ENCODE peak calls at places on chromosomes 11 and 22, in four cellular contexts. L is AG09309, K is cardiac fibroblast, D is heart left ventricle. S is an unnamed sample.

GRCh38 chr11:62445314-62445740 is 26.5 kb downstream of the SCGB1A1 start:
- DNase-seq in L (no peak), D (peak; percentile 52), K (peak; percentile 95), S (no peak)

GRCh38 chr11:113006916-113007445 is 45.8 kb downstream of the NCAM1 start:
- DNase-seq in K (peak; percentile 1), L (no peak), D (no peak), S (no peak)

GRCh38 chr11:7548659-7549283 is 35.0 kb downstream of the PPFIBP2 start:
- DNase-seq in K (no peak), D (no peak), L (no peak), S (peak; percentile 73)

GRCh38 chr11:125330462-125331325 is 165.4 kb downstream of the FEZ1 start:
- DNase-seq in K (no peak), D (no peak), L (no peak), S (no peak)

GRCh38 chr11:128720522-128720985 is 26.7 kb downstream of the FLI1 start:
- DNase-seq in K (peak; percentile 72), L (no peak), D (no peak), S (peak; percentile 89)

GRCh38 chr11:110091995-110092576 is 1.1 kb upstream of the ZC3H12C start:
- DNase-seq in K (no peak), D (no peak), L (no peak), S (no peak)

GRCh38 chr11:122747358-122747757 is 90.9 kb upstream of the CRTAM start:
- DNase-seq in L (no peak), D (no peak), K (no peak), S (no peak)

GRCh38 chr11:134559617-134559992 is 147.6 kb upstream of the B3GAT1 start:
- DNase-seq in D (peak; percentile 4), L (no peak), K (no peak), S (no peak)

GRCh38 chr11:32267679-32268187 is 167.6 kb downstream of the WT1 start:
- DNase-seq in K (no peak), L (no peak), D (no peak), S (no peak)

GRCh38 chr22:47623056-47623739 is 860.7 kb downstream of the TBC1D22A start:
- DNase-seq in L (no peak), D (no peak), K (no peak), S (no peak)

GRCh38 chr11:104700609-104701008 is 197.7 kb downstream of the CASP12 start:
- DNase-seq in L (no peak), K (peak; percentile 73), D (no peak), S (no peak)

GRCh38 chr11:123505546-123506299 is 75.7 kb downstream of the GRAMD1B start:
- DNase-seq in L (no peak), K (no peak), D (no peak), S (peak; percentile 34)

GRCh38 chr11:126842038-126842437 is 158.5 kb downstream of the KIRREL3 start:
- DNase-seq in K (no peak), L (no peak), D (no peak), S (no peak)

GRCh38 chr11:15006139-15006759 is 34.1 kb upstream of the CALCA start:
- DNase-seq in L (peak; percentile 3), D (no peak), K (peak; percentile 52), S (peak; percentile 56)

GRCh38 chr11:71138737-71139425 is 113.5 kb downstream of the SHANK2 start:
- DNase-seq in K (no peak), L (no peak), D (no peak), S (no peak)

GRCh38 chr11:133821776-133822175 is 23.5 kb downstream of the SPATA19 start:
- DNase-seq in K (peak; percentile 32), L (no peak), D (peak; percentile 40), S (peak; percentile 63)

GRCh38 chr22:17911887-17912286 is 112.5 kb downstream of the MICAL3 start:
- DNase-seq in L (no peak), D (no peak), K (no peak), S (no peak)

GRCh38 chr22:39308614-39309363 is 10.6 kb downstream of the RPL3 start:
- DNase-seq in L (peak; percentile 88), K (peak; percentile 93), D (no peak), S (no peak)

GRCh38 chr11:67691149-67691548 is 16.7 kb upstream of the ALDH3B2 start:
- DNase-seq in L (no peak), K (peak; percentile 5), D (no peak), S (no peak)

GRCh38 chr11:116576523-116576922 is 196.3 kb downstream of the BUD13 start:
- DNase-seq in K (no peak), D (no peak), L (no peak), S (no peak)

GRCh38 chr22:20889025-20889704 is 28.0 kb upstream of the CRKL start:
- DNase-seq in K (no peak), D (no peak), L (no peak), S (no peak)

GRCh38 chr11:43508511-43508918 is 149.8 kb downstream of the TTC17 start:
- DNase-seq in D (no peak), K (peak; percentile 48), L (peak; percentile 46), S (no peak)

GRCh38 chr11:56700242-56700918 is 1.5 kb downstream of the OR9G1 start:
- DNase-seq in L (no peak), K (no peak), D (no peak), S (no peak)

GRCh38 chr22:42814215-42814614 is 42.9 kb downstream of the ARFGAP3 start:
- DNase-seq in D (no peak), L (no peak), K (peak; percentile 29), S (no peak)

GRCh38 chr11:132064987-132065620 is 694.7 kb downstream of the NTM start:
- DNase-seq in K (peak; percentile 90), D (no peak), L (peak; percentile 96), S (no peak)

GRCh38 chr11:849951-850776 is 7.5 kb downstream of the TSPAN4 start:
- DNase-seq in L (no peak), D (no peak), K (no peak), S (no peak)

GRCh38 chr11:94787798-94788197 is 19.6 kb downstream of the AMOTL1 start:
- DNase-seq in D (no peak), K (no peak), L (no peak), S (no peak)

GRCh38 chr11:26150046-26150445 is 181.9 kb upstream of the ANO3 start:
- DNase-seq in D (no peak), L (no peak), K (no peak), S (no peak)

GRCh38 chr11:125287467-125288232 is 123.1 kb downstream of the PKNOX2 start:
- DNase-seq in D (peak; percentile 49), K (peak; percentile 51), L (no peak), S (no peak)

GRCh38 chr22:26884921-26885320 is 227.5 kb downstream of the MIAT start:
- DNase-seq in K (no peak), L (no peak), D (no peak), S (no peak)

GRCh38 chr11:76769645-76770586 is 13.2 kb upstream of the TSKU start:
- DNase-seq in D (no peak), L (no peak), K (no peak), S (no peak)

GRCh38 chr11:890794-891600 is 19.6 kb downstream of the CHID1 start:
- DNase-seq in L (no peak), K (no peak), D (no peak), S (no peak)

DNA sequence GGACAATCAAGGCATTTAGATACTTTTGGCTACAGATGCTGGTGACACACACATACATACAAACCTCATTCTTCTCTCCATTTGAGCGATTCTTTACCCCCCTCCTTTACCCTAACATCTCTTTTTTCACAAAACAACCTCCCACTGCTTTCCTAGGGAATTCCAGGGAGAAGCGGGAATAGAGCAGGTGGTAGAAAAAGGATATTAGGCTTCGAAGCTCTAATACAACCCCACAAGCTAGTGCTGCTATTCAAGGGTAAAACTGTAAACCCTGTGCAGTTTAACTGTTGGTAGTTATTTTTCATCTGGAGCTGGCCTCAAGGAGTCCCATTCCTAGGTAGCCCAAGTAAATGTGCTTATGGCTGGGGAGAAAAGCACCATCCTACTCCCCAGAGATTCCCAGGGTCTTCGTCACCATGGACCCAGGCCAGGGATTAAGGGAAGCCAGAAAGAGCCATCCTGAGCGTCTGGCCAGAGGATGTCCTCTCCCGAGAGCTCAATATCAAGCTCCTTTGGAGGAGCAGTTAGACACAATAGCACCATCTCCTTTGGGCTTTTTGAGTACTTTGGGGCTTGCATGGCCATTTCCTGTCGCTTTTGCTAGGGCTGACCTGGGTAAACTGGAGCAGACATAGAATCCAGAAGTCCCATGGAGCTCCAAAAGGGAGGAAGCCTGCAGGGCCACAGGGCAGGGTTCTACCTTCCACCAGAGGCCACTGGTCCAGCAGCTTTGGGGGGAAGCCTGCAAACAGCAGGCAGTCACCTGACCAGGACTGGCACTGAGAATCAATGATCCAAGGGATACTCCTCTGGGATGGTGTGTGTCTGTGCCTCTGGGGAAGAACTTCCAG is 3.1 kb downstream of the MAML2 start:
- DNase-seq in L (no peak), K (peak; percentile 34), D (no peak), S (peak; percentile 8)
- H3K4me3 ChIP-seq in L (peak overlapping the region; percentile 49), K (peak overlapping the region; percentile 66), D (peak overlapping the region; percentile 66), S (peak overlapping the region; percentile 57)

GRCh38 chr22:50014655-50015401 is 2.3 kb upstream of the IL17REL start:
- DNase-seq in L (no peak), D (no peak), K (no peak), S (no peak)

GRCh38 chr22:50014053-50014501 is 1.5 kb upstream of the IL17REL start:
- DNase-seq in L (no peak), K (no peak), D (no peak), S (no peak)

GRCh38 chr22:50011447-50012200 is 941 bp downstream of the IL17REL start:
- DNase-seq in L (no peak), D (no peak), K (no peak), S (no peak)

GRCh38 chr22:50010676-50011446 is 1.7 kb downstream of the IL17REL start:
- DNase-seq in D (no peak), K (no peak), L (no peak), S (peak; percentile 78)

GRCh38 chr22:50012201-50013181 is at the start of gene IL17REL:
- DNase-seq in D (no peak), K (peak; percentile 39), L (no peak), S (no peak)
- TF ChIP-seq CTCF in D (no peak), K (no peak), L (peak; percentile 37), S (no peak)

DNA sequence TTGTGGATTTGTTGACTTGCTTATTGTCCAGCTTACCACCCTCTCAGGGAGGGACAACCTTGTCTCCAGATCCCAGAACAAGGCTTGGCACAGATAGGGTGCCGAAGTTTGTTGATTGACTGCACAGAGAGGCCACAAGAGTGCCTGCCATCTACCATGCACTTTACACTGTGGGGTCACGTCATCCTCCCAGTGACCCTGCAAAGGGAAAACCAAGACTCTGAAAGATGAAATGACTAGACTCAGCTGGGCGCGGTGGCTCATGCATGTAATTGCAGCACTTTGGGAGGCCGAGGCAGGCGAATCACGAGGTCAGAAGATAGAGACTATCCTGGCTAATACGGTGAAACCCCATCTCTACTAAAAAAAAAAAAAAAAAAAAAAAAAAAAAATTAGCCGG is 4.6 kb upstream of the LTBP3 start:
- DNase-seq in L (no peak), D (no peak), K (no peak), S (no peak)
- H3K4me3 ChIP-seq in L (no peak overlapping the region), D (no peak overlapping the region), K (no peak overlapping the region), S (no peak overlapping the region)

DNA sequence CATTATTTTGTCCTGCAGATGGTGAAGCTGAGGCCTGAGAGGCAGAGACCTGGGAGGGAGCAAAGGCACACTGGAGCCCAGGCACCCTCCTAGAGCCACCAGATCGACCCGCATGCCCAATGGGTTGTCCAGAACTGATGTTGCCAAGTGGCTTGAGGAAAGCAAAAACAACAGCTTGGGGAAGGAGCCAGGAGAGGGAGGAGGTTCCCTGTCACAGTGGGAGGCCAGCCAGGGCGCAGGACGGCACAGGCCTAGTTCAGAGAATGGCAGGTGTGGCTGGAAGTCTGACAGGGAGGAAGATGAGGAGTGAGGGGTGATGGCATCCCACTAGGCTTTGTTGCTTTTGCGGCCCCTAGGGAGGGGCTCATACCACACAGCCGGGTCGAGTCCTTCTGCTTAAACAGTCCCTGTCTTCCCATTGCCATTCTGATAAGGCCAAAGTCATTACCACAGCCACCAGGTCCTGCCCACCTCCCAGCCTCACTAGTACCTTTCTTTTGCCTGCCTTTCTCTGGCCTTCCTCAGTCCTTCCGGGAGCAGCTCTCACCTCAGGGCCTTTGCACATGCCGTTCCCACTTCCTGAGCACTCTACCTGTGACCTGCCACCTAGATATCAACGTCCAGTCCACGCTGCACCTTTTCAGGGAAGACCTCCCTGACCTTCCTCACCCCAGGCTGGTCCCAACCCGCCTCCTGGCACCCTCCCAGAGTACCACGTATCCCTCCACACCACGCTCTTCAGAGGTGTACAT is 7.6 kb upstream of the OSM start:
- DNase-seq in D (no peak), K (no peak), L (no peak), S (no peak)
- TF ChIP-seq CTCF in D (no peak), K (no peak), L (no peak), S (no peak)

S was measured in GM12865.